ENCODE peak calls at places on chromosomes 2 and 18, in nine cellular contexts. T is lung; F is effector memory CD4-positive, alpha-beta T cell; Y is CD4-positive, CD25-positive, alpha-beta regulatory T cell; Q is IMR-90; Z is iPS DF 6.9; S is dorsolateral prefrontal cortex; N is cardiac muscle cell; A is psoas muscle. O is an unnamed sample.

GRCh38 chr2:5035134-5035533 is 657.0 kb upstream of the SOX11 start:
- DNase-seq in T (no peak), F (no peak), Y (no peak), Q (no peak), Z (no peak), S (no peak), N (no peak), A (no peak), O (no peak)

GRCh38 chr2:210546424-210547223 is 9.8 kb upstream of the CPS1 start:
- DNase-seq in T (no peak), F (no peak), Y (no peak), Q (no peak), Z (no peak), S (no peak), N (peak; percentile 49), A (no peak), O (no peak)

GRCh38 chr2:179263460-179264237 is 983 bp downstream of the SESTD1 start:
- DNase-seq in T (peak; percentile 38), F (no peak), Y (no peak), Q (peak; percentile 57), Z (no peak), S (peak; percentile 36), N (peak; percentile 29), A (peak; percentile 55), O (no peak)

GRCh38 chr18:80154293-80154692 is 45.2 kb downstream of the ADNP2 start:
- DNase-seq in T (no peak), F (no peak), Y (no peak), Q (peak; percentile 11), Z (peak; percentile 11), S (no peak), N (no peak), A (no peak), O (no peak)

GRCh38 chr2:74041726-74042125 is 57.0 kb downstream of the TET3 start:
- DNase-seq in T (no peak), F (no peak), Y (no peak), Q (no peak), Z (no peak), S (no peak), N (no peak), A (no peak), O (no peak)

GRCh38 chr2:10900216-10901109 is 11.3 kb upstream of the KCNF1 start:
- DNase-seq in T (no peak), F (no peak), Y (no peak), Q (peak; percentile 10), Z (no peak), S (no peak), N (peak; percentile 30), A (no peak), O (no peak)

GRCh38 chr2:232533944-232534710 is 5.4 kb upstream of the CHRNG start:
- DNase-seq in T (no peak), F (no peak), Y (no peak), Q (peak; percentile 13), Z (no peak), S (peak; percentile 23), N (no peak), A (no peak), O (no peak)

GRCh38 chr2:54559593-54560145 is 103.5 kb downstream of the SPTBN1 start:
- DNase-seq in T (peak; percentile 54), F (no peak), Y (no peak), Q (peak; percentile 87), Z (no peak), S (no peak), N (no peak), A (no peak), O (peak; percentile 86)

GRCh38 chr2:65430515-65431416 is 1.6 kb downstream of the SPRED2 start:
- DNase-seq in T (peak; percentile 58), F (peak; percentile 52), Y (peak; percentile 45), Q (peak; percentile 41), Z (no peak), S (peak; percentile 76), N (peak; percentile 71), A (peak; percentile 64), O (peak; percentile 32)

GRCh38 chr18:63162271-63163014 is 157.1 kb downstream of the BCL2 start:
- DNase-seq in T (no peak), F (no peak), Y (no peak), Q (peak; percentile 27), Z (no peak), S (no peak), N (no peak), A (no peak), O (no peak)

GRCh38 chr18:63160172-63160995 is 159.2 kb downstream of the BCL2 start:
- DNase-seq in T (no peak), F (peak; percentile 26), Y (peak; percentile 51), Q (no peak), Z (no peak), S (no peak), N (no peak), A (no peak), O (no peak)

GRCh38 chr18:63161728-63162195 is 157.8 kb downstream of the BCL2 start:
- DNase-seq in T (peak; percentile 57), F (peak; percentile 81), Y (peak; percentile 77), Q (peak; percentile 93), Z (no peak), S (peak; percentile 86), N (no peak), A (peak; percentile 50), O (peak; percentile 85)

GRCh38 chr18:63159590-63159989 is 160.0 kb downstream of the BCL2 start:
- DNase-seq in T (no peak), F (no peak), Y (no peak), Q (no peak), Z (no peak), S (no peak), N (no peak), A (no peak), O (no peak)

GRCh38 chr18:63161032-63161727 is 158.4 kb downstream of the BCL2 start:
- DNase-seq in T (no peak), F (peak; percentile 20), Y (peak; percentile 29), Q (no peak), Z (no peak), S (no peak), N (no peak), A (no peak), O (no peak)
- H3K27ac ChIP-seq in T (peak overlapping the region; percentile 70), F (peak overlapping the region; percentile 98), Y (peak overlapping the region; percentile 100), Q (no peak overlapping the region), Z (no peak overlapping the region), S (no peak overlapping the region), N (no peak overlapping the region), A (peak overlapping the region; percentile 88), O (peak overlapping the region; percentile 60)

GRCh38 chr18:36031903-36032302 is 35.5 kb downstream of the RPRD1A start:
- DNase-seq in T (no peak), F (no peak), Y (no peak), Q (no peak), Z (no peak), S (no peak), N (no peak), A (no peak), O (no peak)

GRCh38 chr18:36038102-36038663 is 29.2 kb downstream of the RPRD1A start:
- DNase-seq in T (no peak), F (no peak), Y (no peak), Q (no peak), Z (no peak), S (no peak), N (no peak), A (no peak), O (no peak)

GRCh38 chr18:36031407-36031806 is 36.0 kb downstream of the RPRD1A start:
- DNase-seq in T (no peak), F (no peak), Y (no peak), Q (no peak), Z (no peak), S (no peak), N (no peak), A (no peak), O (no peak)

GRCh38 chr18:36035253-36035652 is 32.1 kb downstream of the RPRD1A start:
- DNase-seq in T (no peak), F (no peak), Y (no peak), Q (no peak), Z (no peak), S (no peak), N (no peak), A (no peak), O (no peak)

DNA sequence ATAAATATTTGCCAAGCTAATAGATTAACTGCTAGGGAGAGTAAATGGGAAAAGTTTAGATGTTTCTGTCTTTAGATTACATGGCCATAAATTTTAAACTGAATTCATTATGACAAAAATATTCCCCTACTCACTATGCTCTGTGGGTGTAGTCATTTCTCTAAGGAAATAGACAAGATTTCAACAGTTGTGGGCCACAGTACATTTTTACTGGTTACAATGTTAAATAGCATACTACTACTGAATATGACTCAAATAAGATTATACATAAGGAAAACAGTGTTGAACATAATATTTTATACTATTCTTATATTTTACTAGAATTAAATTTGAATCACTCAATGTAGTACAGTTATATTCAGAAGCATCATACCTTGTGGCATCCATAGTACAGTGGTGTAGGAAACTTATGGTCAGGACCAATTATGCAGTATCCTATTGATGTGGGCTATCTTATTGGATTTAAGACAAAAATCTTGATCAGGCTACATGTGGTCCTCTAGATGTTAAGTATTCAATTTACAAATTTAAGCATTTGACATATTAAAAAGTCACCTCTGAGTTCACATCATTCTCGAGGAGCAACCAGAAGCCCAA is 33.0 kb downstream of the RPRD1A start:
- DNase-seq in T (no peak), F (no peak), Y (no peak), Q (no peak), Z (no peak), S (no peak), N (no peak), A (no peak), O (no peak)
- H3K27ac ChIP-seq in T (no peak overlapping the region), F (no peak overlapping the region), Y (no peak overlapping the region), Q (no peak overlapping the region), Z (no peak overlapping the region), S (no peak overlapping the region), N (no peak overlapping the region), A (no peak overlapping the region), O (no peak overlapping the region)

GRCh38 chr2:216710531-216711282 is 15.4 kb upstream of the IGFBP5 start:
- DNase-seq in T (no peak), F (no peak), Y (no peak), Q (peak; percentile 69), Z (no peak), S (no peak), N (no peak), A (peak; percentile 49), O (peak; percentile 36)
- H3K27ac ChIP-seq in T (no peak overlapping the region), F (no peak overlapping the region), Y (no peak overlapping the region), Q (peak overlapping the region; percentile 67), Z (no peak overlapping the region), S (no peak overlapping the region), N (no peak overlapping the region), A (peak overlapping the region; percentile 46), O (peak overlapping the region; percentile 28)

DNA sequence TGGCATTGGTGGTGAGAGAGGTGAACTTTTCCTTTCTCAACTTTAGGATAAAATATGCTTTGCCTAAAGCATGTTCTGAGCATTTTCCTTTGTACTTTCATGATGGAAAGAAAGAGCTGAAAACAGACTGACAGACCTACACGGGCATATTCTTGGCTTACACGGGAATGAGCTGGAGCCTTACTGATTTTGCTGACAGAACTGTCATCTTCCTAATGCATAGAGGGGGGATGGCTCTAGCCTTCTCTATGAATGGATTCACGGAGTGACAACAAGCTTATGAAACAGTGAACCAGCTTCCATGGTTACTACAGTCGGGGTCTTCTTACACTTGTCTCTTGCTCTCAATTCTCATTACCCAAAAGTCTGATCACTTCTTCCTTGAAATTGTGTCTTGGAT is 32.2 kb downstream of the FSHR start:
- DNase-seq in T (no peak), F (no peak), Y (no peak), Q (no peak), Z (no peak), S (no peak), N (no peak), A (no peak), O (no peak)
- H3K27ac ChIP-seq in T (no peak overlapping the region), F (no peak overlapping the region), Y (no peak overlapping the region), Q (no peak overlapping the region), Z (no peak overlapping the region), S (no peak overlapping the region), N (no peak overlapping the region), A (no peak overlapping the region), O (no peak overlapping the region)

GRCh38 chr18:59719533-59720325 is 22.5 kb upstream of the CCBE1 start:
- DNase-seq in T (no peak), F (no peak), Y (no peak), Q (peak; percentile 88), Z (no peak), S (no peak), N (no peak), A (no peak), O (peak; percentile 38)
- H3K27ac ChIP-seq in T (no peak overlapping the region), F (no peak overlapping the region), Y (no peak overlapping the region), Q (peak overlapping the region; percentile 71), Z (no peak overlapping the region), S (no peak overlapping the region), N (no peak overlapping the region), A (no peak overlapping the region), O (no peak overlapping the region)